ENCODE peak calls at places on chromosomes 13 and 19, in seven cellular contexts. R is mesothelial cell of epicardium, V is right cardiac atrium, G is PC-9, Y is amygdala, M is T-helper 2 cell, P is AG08395. J is an unnamed sample.

GRCh38 chr13:29758591-29759114 is 91.8 kb downstream of the UBL3 start:
- DNase-seq in M (peak), G (peak), V (no peak), P (no peak), Y (peak), R (no peak), J (peak)

GRCh38 chr19:58475714-58476497 is at the start of gene ZNF446:
- DNase-seq in Y (peak), V (peak), G (peak), R (peak), M (peak), P (peak), J (peak)

GRCh38 chr19:12940897-12941296 is 2.5 kb downstream of the CALR start:
- DNase-seq in G (no peak), M (no peak), Y (no peak), V (no peak), P (no peak), R (no peak), J (no peak)

GRCh38 chr19:40253611-40254092 is 27.2 kb upstream of the CCNP start:
- DNase-seq in P (no peak), Y (no peak), V (no peak), R (no peak), M (no peak), G (no peak), J (no peak)

GRCh38 chr19:5814847-5815246 is 10.0 kb downstream of the NRTN start:
- DNase-seq in R (no peak), V (no peak), P (no peak), G (no peak), Y (no peak), M (no peak), J (no peak)

GRCh38 chr19:40921005-40921897 is 39.2 kb upstream of the CYP2A7 start:
- DNase-seq in P (no peak), G (peak), V (no peak), Y (no peak), R (no peak), M (no peak), J (no peak)

GRCh38 chr19:47790398-47790814 is 11.9 kb downstream of the SELENOW start:
- DNase-seq in V (peak), Y (peak), G (peak), M (peak), P (peak), R (peak), J (peak)

GRCh38 chr13:59345316-59345715 is 818.4 kb downstream of the DIAPH3 start:
- DNase-seq in V (peak), M (no peak), G (no peak), P (no peak), R (no peak), Y (no peak), J (no peak)

GRCh38 chr13:98842858-98843481 is 90.5 kb upstream of the SLC15A1 start:
- DNase-seq in V (peak), Y (peak), R (peak), M (peak), P (peak), G (peak), J (peak)

GRCh38 chr13:29369060-29369743 is 226.3 kb downstream of the SLC7A1 start:
- DNase-seq in V (no peak), P (peak), G (peak), Y (no peak), M (no peak), R (no peak), J (no peak)

GRCh38 chr13:43664700-43665191 is 122.0 kb downstream of the ENOX1 start:
- DNase-seq in V (peak), M (no peak), G (peak), R (peak), Y (no peak), P (peak), J (no peak)

GRCh38 chr13:111503905-111504695 is 183.7 kb downstream of the TEX29 start:
- DNase-seq in G (no peak), P (no peak), M (no peak), V (no peak), R (no peak), Y (no peak), J (no peak)

GRCh38 chr19:2049741-2050348 is 1.2 kb downstream of the MKNK2 start:
- DNase-seq in V (peak), Y (peak), P (peak), R (no peak), G (peak), M (peak), J (peak)

GRCh38 chr19:2270572-2271515 is 11.1 kb downstream of the PEAK3 start:
- DNase-seq in P (peak), G (no peak), R (peak), V (peak), M (peak), Y (peak), J (peak)

GRCh38 chr19:4077800-4078683 is 11.3 kb upstream of the ZBTB7A start:
- DNase-seq in G (no peak), M (no peak), Y (peak), V (peak), R (no peak), P (peak), J (peak)

GRCh38 chr19:36377541-36378178 is 1.3 kb downstream of the ZFP14 start:
- DNase-seq in P (no peak), G (no peak), M (no peak), R (no peak), Y (no peak), V (no peak), J (no peak)

GRCh38 chr13:29204651-29205050 is 384.5 kb downstream of the MTUS2 start:
- DNase-seq in G (no peak), R (no peak), V (no peak), M (no peak), P (no peak), Y (no peak), J (no peak)

GRCh38 chr19:46376241-46377153 is 29.6 kb downstream of the PPP5C start:
- DNase-seq in M (no peak), R (no peak), P (no peak), G (no peak), V (no peak), Y (no peak), J (no peak)

GRCh38 chr19:49801966-49802661 is 11.0 kb downstream of the FUZ start:
- DNase-seq in P (peak), M (no peak), Y (peak), G (no peak), R (peak), V (peak), J (no peak)

GRCh38 chr19:43639507-43640423 is at the start of gene CADM4:
- DNase-seq in M (peak), V (peak), Y (peak), P (no peak), G (no peak), R (peak), J (peak)

GRCh38 chr19:28465317-28466086 is 747.4 kb downstream of the UQCRFS1 start:
- DNase-seq in Y (no peak), V (no peak), M (no peak), P (peak), G (no peak), R (no peak), J (no peak)

GRCh38 chr19:16324384-16325160 is at the start of gene KLF2:
- DNase-seq in P (peak), M (peak), Y (peak), V (peak), G (peak), R (peak), J (peak)

GRCh38 chr19:19816679-19817078 is 4.9 kb downstream of the ZNF506 start:
- DNase-seq in Y (no peak), M (no peak), R (no peak), G (no peak), P (no peak), V (peak), J (no peak)

GRCh38 chr19:7441468-7442146 is 47.2 kb downstream of the PEX11G start:
- DNase-seq in P (no peak), V (no peak), G (no peak), R (no peak), M (no peak), Y (no peak), J (no peak)

GRCh38 chr19:18649371-18650047 is 12.7 kb downstream of the KLHL26 start:
- DNase-seq in V (peak), M (no peak), R (no peak), Y (peak), G (no peak), P (peak), J (peak)

GRCh38 chr13:106795847-106796246 is 227.9 kb upstream of the ARGLU1 start:
- DNase-seq in G (no peak), Y (no peak), M (no peak), P (no peak), V (no peak), R (no peak), J (no peak)

GRCh38 chr19:55069137-55069858 is 6.3 kb upstream of the RDH13 start:
- DNase-seq in P (no peak), G (peak), Y (no peak), R (no peak), M (no peak), V (peak), J (peak)

GRCh38 chr13:99542788-99543406 is 41.6 kb downstream of the TM9SF2 start:
- DNase-seq in P (no peak), V (no peak), M (no peak), G (no peak), Y (no peak), R (no peak), J (no peak)

GRCh38 chr13:31731923-31732322 is 7.4 kb upstream of the RXFP2 start:
- DNase-seq in R (no peak), G (no peak), Y (no peak), M (no peak), P (no peak), V (no peak), J (no peak)

GRCh38 chr19:47093841-47094240 is 19.7 kb downstream of the ZC3H4 start:
- DNase-seq in P (no peak), Y (no peak), M (no peak), G (no peak), V (no peak), R (no peak), J (no peak)

GRCh38 chr13:113837554-113838355 is 26.1 kb downstream of the GAS6 start:
- DNase-seq in R (peak), P (peak), M (no peak), Y (peak), G (peak), V (peak), J (no peak)

GRCh38 chr19:6229951-6230712 is 49.6 kb downstream of the MLLT1 start:
- DNase-seq in G (no peak), R (no peak), Y (no peak), M (no peak), P (no peak), V (no peak), J (no peak)

GRCh38 chr19:56764296-56764695 is 76.2 kb downstream of the PEG3 start:
- DNase-seq in R (no peak), G (no peak), M (no peak), Y (no peak), P (no peak), V (no peak), J (no peak)

GRCh38 chr19:17475541-17476115 is 5.3 kb downstream of the SLC27A1 start:
- DNase-seq in R (no peak), V (peak), M (no peak), G (peak), Y (peak), P (peak), J (no peak)

GRCh38 chr19:54094601-54095000 is 6.0 kb downstream of the OSCAR start:
- DNase-seq in V (no peak), M (no peak), P (no peak), R (no peak), Y (no peak), G (no peak), J (no peak)

GRCh38 chr19:57701625-57702024 is 7.4 kb downstream of the ZNF154 start:
- DNase-seq in P (no peak), G (no peak), M (no peak), V (no peak), Y (no peak), R (no peak), J (no peak)